ENCODE peak calls at places on chromosomes 11 and 22, in seven cellular contexts. O is brain microvascular endothelial cell, N is astrocyte of the cerebellum, P is progenitor cell of endocrine pancreas, H is upper lobe of right lung, S is mucosa of descending colon, W is A549. T is an unnamed sample.

GRCh38 chr22:47190957-47191323 is 428.5 kb downstream of the TBC1D22A start:
- DNase-seq in O (no peak), N (no peak), P (no peak), H (peak), S (no peak), W (no peak), T (no peak)

GRCh38 chr11:1882265-1883238 is 9.1 kb downstream of the PRR33 start:
- DNase-seq in O (peak), N (peak), P (peak), H (peak), S (peak), W (peak), T (peak)

GRCh38 chr22:30398685-30399680 is 2.2 kb downstream of the SEC14L2 start:
- DNase-seq in O (no peak), N (no peak), P (no peak), H (no peak), S (no peak), W (no peak), T (no peak)

GRCh38 chr11:13051257-13051656 is 42.1 kb downstream of the RASSF10 start:
- DNase-seq in O (no peak), N (no peak), P (no peak), H (no peak), S (no peak), W (peak), T (no peak)

GRCh38 chr11:128715691-128716153 is 21.9 kb downstream of the FLI1 start:
- DNase-seq in O (peak), N (peak), P (no peak), H (no peak), S (no peak), W (no peak), T (no peak)

GRCh38 chr11:87466228-87466627 is 428.5 kb downstream of the TMEM135 start:
- DNase-seq in O (no peak), N (no peak), P (no peak), H (no peak), S (no peak), W (no peak), T (no peak)

GRCh38 chr11:46912526-46913150 is 5.7 kb downstream of the LRP4 start:
- DNase-seq in O (no peak), N (no peak), P (no peak), H (no peak), S (no peak), W (no peak), T (no peak)

GRCh38 chr22:42404266-42404665 is 27.9 kb downstream of the NFAM1 start:
- DNase-seq in O (no peak), N (no peak), P (no peak), H (no peak), S (no peak), W (no peak), T (no peak)

GRCh38 chr11:69889400-69890372 is 70.5 kb upstream of the FGF3 start:
- DNase-seq in O (no peak), N (no peak), P (no peak), H (no peak), S (peak), W (no peak), T (no peak)

GRCh38 chr22:26658671-26659478 is 1.5 kb downstream of the MIAT start:
- DNase-seq in O (peak), N (peak), P (no peak), H (peak), S (peak), W (peak), T (no peak)

GRCh38 chr11:6566704-6567370 is 36.6 kb downstream of the RRP8 start:
- DNase-seq in O (no peak), N (no peak), P (no peak), H (no peak), S (no peak), W (no peak), T (no peak)

GRCh38 chr22:42970029-42970428 is 44.9 kb downstream of the PACSIN2 start:
- DNase-seq in O (no peak), N (no peak), P (no peak), H (no peak), S (no peak), W (no peak), T (no peak)

GRCh38 chr22:40325315-40325714 is 21.0 kb upstream of the ADSL start:
- DNase-seq in O (no peak), N (no peak), P (no peak), H (no peak), S (no peak), W (no peak), T (peak)

GRCh38 chr11:2815762-2816496 is 69.6 kb downstream of the CDKN1C start:
- DNase-seq in O (no peak), N (no peak), P (no peak), H (peak), S (peak), W (no peak), T (no peak)

GRCh38 chr11:368414-369335 is 624 bp upstream of the B4GALNT4 start:
- DNase-seq in O (peak), N (no peak), P (no peak), H (no peak), S (peak), W (peak), T (no peak)
- TF ChIP-seq CTCF in O (no peak), N (no peak), P (no peak), H (no peak), S (no peak), W (no peak), T (no peak)

DNA sequence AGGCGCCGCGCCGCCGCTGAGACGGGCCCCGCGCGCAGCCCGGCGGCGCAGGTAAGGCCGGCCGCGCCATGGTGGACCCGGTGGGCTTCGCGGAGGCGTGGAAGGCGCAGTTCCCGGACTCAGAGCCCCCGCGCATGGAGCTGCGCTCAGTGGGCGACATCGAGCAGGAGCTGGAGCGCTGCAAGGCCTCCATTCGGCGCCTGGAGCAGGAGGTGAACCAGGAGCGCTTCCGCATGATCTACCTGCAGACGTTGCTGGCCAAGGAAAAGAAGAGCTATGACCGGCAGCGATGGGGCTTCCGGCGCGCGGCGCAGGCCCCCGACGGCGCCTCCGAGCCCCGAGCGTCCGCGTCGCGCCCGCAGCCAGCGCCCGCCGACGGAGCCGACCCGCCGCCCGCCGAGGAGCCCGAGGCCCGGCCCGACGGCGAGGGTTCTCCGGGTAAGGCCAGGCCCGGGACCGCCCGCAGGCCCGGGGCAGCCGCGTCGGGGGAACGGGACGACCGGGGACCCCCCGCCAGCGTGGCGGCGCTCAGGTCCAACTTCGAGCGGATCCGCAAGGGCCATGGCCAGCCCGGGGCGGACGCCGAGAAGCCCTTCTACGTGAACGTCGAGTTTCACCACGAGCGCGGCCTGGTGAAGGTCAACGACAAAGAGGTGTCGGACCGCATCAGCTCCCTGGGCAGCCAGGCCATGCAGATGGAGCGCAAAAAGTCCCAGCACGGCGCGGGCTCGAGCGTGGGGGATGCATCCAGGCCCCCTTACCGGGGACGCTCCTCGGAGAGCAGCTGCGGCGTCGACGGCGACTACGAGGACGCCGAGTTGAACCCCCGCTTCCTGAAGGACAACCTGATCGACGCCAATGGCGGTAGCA is 819 bp downstream of the BCR start:
- DNase-seq in O (no peak), N (no peak), P (no peak), H (no peak), S (peak), W (no peak), T (no peak)
- TF ChIP-seq CTCF in O (no peak), N (no peak), P (no peak), H (no peak), S (no peak), W (no peak), T (no peak)

GRCh38 chr11:83722392-83722791 is 436.2 kb upstream of the CCDC90B start:
- DNase-seq in O (no peak), N (no peak), P (no peak), H (no peak), S (no peak), W (no peak), T (no peak)
- TF ChIP-seq CTCF in O (no peak), N (no peak), P (no peak), H (no peak), S (no peak), W (no peak), T (no peak)

DNA sequence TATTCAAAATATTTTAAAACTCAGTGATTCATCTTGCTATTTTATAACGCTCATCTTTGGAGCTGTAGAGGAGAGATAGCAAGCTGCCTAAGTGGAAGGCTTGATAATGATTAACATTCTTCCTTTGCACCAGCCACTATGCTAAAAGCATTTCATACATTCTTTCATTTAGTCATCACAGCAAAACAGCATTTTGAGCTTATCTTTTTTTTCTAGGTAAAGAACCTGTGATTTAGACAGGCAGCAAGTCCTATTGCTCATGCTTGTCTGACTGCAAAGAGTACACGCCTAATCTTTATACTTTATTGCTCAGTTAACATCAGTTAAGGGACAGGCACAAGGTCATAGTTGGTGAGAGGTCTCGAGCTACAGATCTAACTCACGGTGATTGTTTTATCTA is 713.1 kb upstream of the ARHGAP42 start:
- DNase-seq in O (no peak), N (no peak), P (no peak), H (no peak), S (no peak), W (peak), T (no peak)
- TF ChIP-seq CTCF in O (no peak), N (no peak), P (no peak), H (no peak), S (no peak), W (no peak), T (no peak)

DNA sequence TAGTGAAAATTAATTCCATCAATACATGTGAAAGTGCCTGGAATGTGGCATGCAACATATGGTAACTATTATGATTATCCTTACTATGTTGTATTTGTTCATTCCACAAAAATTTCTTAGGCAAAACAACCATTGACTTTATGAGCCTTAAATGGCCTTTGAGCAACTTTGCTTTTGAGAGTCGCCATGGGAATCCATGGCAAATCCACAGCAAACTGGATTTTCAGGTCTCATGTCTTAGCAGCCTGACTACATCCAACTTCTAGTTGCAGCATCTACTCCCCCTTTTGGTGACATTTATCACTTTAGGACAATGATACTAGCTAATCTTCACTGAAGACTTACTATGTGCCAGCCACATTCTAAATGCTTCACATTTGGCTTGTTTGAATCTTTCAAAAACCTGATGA is 56.8 kb downstream of the SLC1A2 start:
- DNase-seq in O (no peak), N (no peak), P (no peak), H (no peak), S (no peak), W (no peak), T (no peak)
- TF ChIP-seq CTCF in O (no peak), N (no peak), P (no peak), H (no peak), S (no peak), W (no peak), T (no peak)

GRCh38 chr11:111299111-111300026 is 1.0 kb downstream of the POU2AF3 start:
- DNase-seq in O (peak), N (no peak), P (peak), H (peak), S (peak), W (peak), T (no peak)
- TF ChIP-seq CTCF in O (peak), N (peak), P (peak), H (peak), S (peak), W (peak), T (no peak)

DNA sequence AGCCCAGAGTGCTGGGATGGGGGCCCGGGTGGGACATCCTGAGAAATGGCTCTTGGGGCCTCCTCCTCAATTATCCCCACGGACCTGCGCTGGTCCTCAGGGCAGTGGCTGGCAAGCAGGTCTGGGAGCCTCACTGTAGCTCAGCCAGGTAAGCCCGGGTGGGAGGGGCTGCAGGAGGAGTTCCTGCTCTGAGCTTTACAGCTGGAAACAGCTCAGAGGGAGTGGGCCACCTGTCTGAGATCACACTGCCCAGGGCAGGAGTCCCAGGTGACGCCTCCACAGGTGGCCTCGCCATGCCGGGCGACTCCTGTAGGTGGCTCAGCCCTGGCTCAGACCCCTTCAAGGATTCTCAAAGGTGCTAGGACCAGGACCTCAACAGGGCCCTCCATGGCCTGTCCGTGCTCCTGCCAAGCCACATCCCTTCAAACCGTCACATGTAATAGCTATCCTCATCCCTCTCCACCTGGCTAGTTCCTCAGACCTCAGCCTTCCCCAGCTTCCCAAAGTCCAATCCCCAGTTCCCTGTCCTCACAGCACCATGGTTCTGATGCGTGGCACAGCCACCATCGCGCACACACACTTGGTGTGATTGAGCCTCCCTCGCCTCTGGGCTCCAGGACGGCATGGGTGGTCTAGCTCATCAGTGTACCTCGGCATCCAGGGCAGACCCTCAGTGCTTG is 3.6 kb upstream of the TSSK2 start:
- DNase-seq in O (no peak), N (no peak), P (no peak), H (no peak), S (no peak), W (no peak), T (no peak)
- TF ChIP-seq CTCF in O (no peak), N (no peak), P (no peak), H (no peak), S (no peak), W (no peak), T (no peak)

GRCh38 chr22:27794244-27794643 is 7.3 kb downstream of the MN1 start:
- DNase-seq in O (no peak), N (no peak), P (no peak), H (no peak), S (no peak), W (no peak), T (no peak)
- TF ChIP-seq CTCF in O (peak), N (no peak), P (no peak), H (no peak), S (no peak), W (no peak), T (no peak)